ENCODE peak calls at places on chromosomes 13 and 19, in seven cellular contexts. One of them, this sample, is unnamed.

GRCh38 chr13:106593131-106593530 is 25.2 kb upstream of the ARGLU1 start:
- DNase-seq in activated CD4-positive, CD25-positive, alpha-beta regulatory T cell treated with anti-CD3 and anti-CD28 coated beads, Interleukin-2, amount 50 U/mL, for 16 hours: no peak
- DNase-seq in HFFc6: no peak
- DNase-seq in K562: no peak
- DNase-seq in left ventricle myocardium superior: no peak
- DNase-seq in GM03348: no peak
- DNase-seq in Calu3: no peak
- DNase-seq in this sample: no peak

GRCh38 chr13:39942177-39942900 is 286.9 kb downstream of the COG6 start:
- DNase-seq in activated CD4-positive, CD25-positive, alpha-beta regulatory T cell treated with anti-CD3 and anti-CD28 coated beads, Interleukin-2, amount 50 U/mL, for 16 hours: no peak
- DNase-seq in HFFc6: no peak
- DNase-seq in K562: no peak
- DNase-seq in left ventricle myocardium superior: no peak
- DNase-seq in GM03348: no peak
- DNase-seq in Calu3: no peak
- DNase-seq in this sample: no peak

GRCh38 chr13:33351324-33351723 is 65.8 kb upstream of the STARD13 start:
- DNase-seq in activated CD4-positive, CD25-positive, alpha-beta regulatory T cell treated with anti-CD3 and anti-CD28 coated beads, Interleukin-2, amount 50 U/mL, for 16 hours: no peak
- DNase-seq in HFFc6: peak
- DNase-seq in K562: no peak
- DNase-seq in left ventricle myocardium superior: no peak
- DNase-seq in GM03348: peak
- DNase-seq in Calu3: peak
- DNase-seq in this sample: no peak

GRCh38 chr19:48569814-48570213 is 17.8 kb downstream of the SULT2B1 start:
- DNase-seq in activated CD4-positive, CD25-positive, alpha-beta regulatory T cell treated with anti-CD3 and anti-CD28 coated beads, Interleukin-2, amount 50 U/mL, for 16 hours: no peak
- DNase-seq in HFFc6: peak
- DNase-seq in K562: no peak
- DNase-seq in left ventricle myocardium superior: no peak
- DNase-seq in GM03348: no peak
- DNase-seq in Calu3: no peak
- DNase-seq in this sample: no peak

GRCh38 chr19:49362926-49363264 is 679 bp upstream of the TEAD2 start:
- DNase-seq in activated CD4-positive, CD25-positive, alpha-beta regulatory T cell treated with anti-CD3 and anti-CD28 coated beads, Interleukin-2, amount 50 U/mL, for 16 hours: no peak
- DNase-seq in HFFc6: no peak
- DNase-seq in K562: no peak
- DNase-seq in left ventricle myocardium superior: peak
- DNase-seq in GM03348: peak
- DNase-seq in Calu3: no peak
- DNase-seq in this sample: no peak

GRCh38 chr13:72204291-72204690 is 337.3 kb upstream of the DACH1 start:
- DNase-seq in activated CD4-positive, CD25-positive, alpha-beta regulatory T cell treated with anti-CD3 and anti-CD28 coated beads, Interleukin-2, amount 50 U/mL, for 16 hours: no peak
- DNase-seq in HFFc6: no peak
- DNase-seq in K562: no peak
- DNase-seq in left ventricle myocardium superior: no peak
- DNase-seq in GM03348: no peak
- DNase-seq in Calu3: no peak
- DNase-seq in this sample: no peak

GRCh38 chr19:23415034-23415433 is 19.8 kb upstream of the ZNF91 start:
- DNase-seq in activated CD4-positive, CD25-positive, alpha-beta regulatory T cell treated with anti-CD3 and anti-CD28 coated beads, Interleukin-2, amount 50 U/mL, for 16 hours: no peak
- DNase-seq in HFFc6: no peak
- DNase-seq in K562: no peak
- DNase-seq in left ventricle myocardium superior: no peak
- DNase-seq in GM03348: no peak
- DNase-seq in Calu3: no peak
- DNase-seq in this sample: no peak

GRCh38 chr19:50896591-50897190 is 14.5 kb downstream of the KLK4 start:
- DNase-seq in activated CD4-positive, CD25-positive, alpha-beta regulatory T cell treated with anti-CD3 and anti-CD28 coated beads, Interleukin-2, amount 50 U/mL, for 16 hours: no peak
- DNase-seq in HFFc6: peak
- DNase-seq in K562: peak
- DNase-seq in left ventricle myocardium superior: no peak
- DNase-seq in GM03348: no peak
- DNase-seq in Calu3: peak
- DNase-seq in this sample: peak

GRCh38 chr13:72062566-72062965 is 195.6 kb upstream of the DACH1 start:
- DNase-seq in activated CD4-positive, CD25-positive, alpha-beta regulatory T cell treated with anti-CD3 and anti-CD28 coated beads, Interleukin-2, amount 50 U/mL, for 16 hours: no peak
- DNase-seq in HFFc6: no peak
- DNase-seq in K562: no peak
- DNase-seq in left ventricle myocardium superior: no peak
- DNase-seq in GM03348: no peak
- DNase-seq in Calu3: peak
- DNase-seq in this sample: no peak

GRCh38 chr19:5803752-5804515 is 933 bp upstream of the NRTN start:
- DNase-seq in activated CD4-positive, CD25-positive, alpha-beta regulatory T cell treated with anti-CD3 and anti-CD28 coated beads, Interleukin-2, amount 50 U/mL, for 16 hours: peak
- DNase-seq in HFFc6: peak
- DNase-seq in K562: peak
- DNase-seq in left ventricle myocardium superior: peak
- DNase-seq in GM03348: peak
- DNase-seq in Calu3: peak
- DNase-seq in this sample: no peak

GRCh38 chr19:34512254-34512796 is 30.8 kb downstream of the WTIP start:
- DNase-seq in activated CD4-positive, CD25-positive, alpha-beta regulatory T cell treated with anti-CD3 and anti-CD28 coated beads, Interleukin-2, amount 50 U/mL, for 16 hours: no peak
- DNase-seq in HFFc6: no peak
- DNase-seq in K562: no peak
- DNase-seq in left ventricle myocardium superior: no peak
- DNase-seq in GM03348: peak
- DNase-seq in Calu3: no peak
- DNase-seq in this sample: no peak